ENCODE peak calls at places on chromosomes 11 and 22, in nine cellular contexts. V, P, L, G, W, X, A, Z and K are unnamed samples.

GRCh38 chr11:8796926-8797325 is 114.1 kb upstream of the AKIP1 start:
- DNase-seq in V (no peak), P (no peak), L (no peak), G (no peak), W (no peak), X (no peak), A (no peak), Z (no peak), K (no peak)

GRCh38 chr11:79413258-79413657 is 27.6 kb downstream of the TENM4 start:
- DNase-seq in V (no peak), P (peak; percentile 67), L (peak; percentile 81), G (peak; percentile 60), W (peak; percentile 44), X (peak; percentile 95), A (no peak), Z (no peak), K (no peak)

GRCh38 chr22:27420817-27421361 is 380.7 kb downstream of the MN1 start:
- DNase-seq in V (no peak), P (no peak), L (peak; percentile 92), G (no peak), W (no peak), X (peak; percentile 90), A (no peak), Z (peak; percentile 73), K (no peak)

GRCh38 chr22:22870577-22871398 is 16.8 kb upstream of the IGLL5 start:
- DNase-seq in V (no peak), P (peak; percentile 72), L (no peak), G (no peak), W (no peak), X (peak; percentile 23), A (peak; percentile 10), Z (peak; percentile 5), K (no peak)

GRCh38 chr22:19178065-19178658 is 374 bp downstream of the SLC25A1 start:
- DNase-seq in V (no peak), P (peak; percentile 67), L (no peak), G (peak; percentile 77), W (peak; percentile 67), X (peak; percentile 26), A (no peak), Z (peak; percentile 25), K (peak; percentile 59)

GRCh38 chr11:43802509-43802908 is 78.1 kb upstream of the ALKBH3 start:
- DNase-seq in V (no peak), P (peak; percentile 11), L (no peak), G (peak; percentile 44), W (no peak), X (peak; percentile 56), A (no peak), Z (peak; percentile 20), K (no peak)

GRCh38 chr11:104159356-104159755 is 4.6 kb downstream of the PDGFD start:
- DNase-seq in V (no peak), P (no peak), L (no peak), G (no peak), W (no peak), X (peak; percentile 58), A (no peak), Z (peak; percentile 14), K (no peak)

GRCh38 chr11:108588287-108588686 is 5.3 kb downstream of the EXPH5 start:
- DNase-seq in V (no peak), P (no peak), L (no peak), G (no peak), W (no peak), X (no peak), A (no peak), Z (peak; percentile 31), K (no peak)

GRCh38 chr11:116879789-116880402 is 42.5 kb upstream of the APOA1 start:
- DNase-seq in V (no peak), P (peak; percentile 65), L (peak; percentile 65), G (peak; percentile 72), W (no peak), X (peak; percentile 92), A (peak; percentile 61), Z (peak; percentile 86), K (peak; percentile 35)

GRCh38 chr11:103529217-103529684 is 420.0 kb downstream of the DYNC2H1 start:
- DNase-seq in V (no peak), P (no peak), L (peak; percentile 95), G (no peak), W (no peak), X (peak; percentile 58), A (no peak), Z (peak; percentile 96), K (no peak)

GRCh38 chr22:38098410-38099249 is 11.9 kb downstream of the BAIAP2L2 start:
- DNase-seq in V (no peak), P (no peak), L (peak; percentile 50), G (no peak), W (no peak), X (no peak), A (no peak), Z (no peak), K (no peak)

GRCh38 chr11:45607995-45608394 is 57.4 kb downstream of the CHST1 start:
- DNase-seq in V (no peak), P (no peak), L (no peak), G (no peak), W (no peak), X (no peak), A (no peak), Z (no peak), K (no peak)

GRCh38 chr11:110908401-110909106 is 196.3 kb upstream of the ARHGAP20 start:
- DNase-seq in V (no peak), P (no peak), L (peak; percentile 11), G (no peak), W (no peak), X (peak; percentile 95), A (no peak), Z (peak; percentile 60), K (no peak)

GRCh38 chr11:67581469-67581868 is 2.1 kb upstream of the GSTP1 start:
- DNase-seq in V (no peak), P (no peak), L (no peak), G (no peak), W (peak; percentile 35), X (no peak), A (no peak), Z (no peak), K (no peak)

GRCh38 chr22:50056214-50056972 is 1.7 kb downstream of the TTLL8 start:
- DNase-seq in V (no peak), P (peak; percentile 36), L (no peak), G (no peak), W (no peak), X (no peak), A (no peak), Z (no peak), K (no peak)

GRCh38 chr11:11038339-11039248 is 180.7 kb upstream of the ZBED5 start:
- DNase-seq in V (no peak), P (no peak), L (no peak), G (no peak), W (no peak), X (no peak), A (no peak), Z (no peak), K (no peak)

GRCh38 chr11:70080763-70081162 is 2.6 kb downstream of the ANO1 start:
- DNase-seq in V (no peak), P (no peak), L (no peak), G (no peak), W (no peak), X (no peak), A (no peak), Z (peak; percentile 96), K (no peak)

GRCh38 chr11:111688028-111688427 is 78.2 kb downstream of the PPP2R1B start:
- DNase-seq in V (no peak), P (no peak), L (no peak), G (no peak), W (no peak), X (no peak), A (no peak), Z (no peak), K (no peak)

GRCh38 chr11:70745936-70746335 is 347.6 kb downstream of the CTTN start:
- DNase-seq in V (no peak), P (no peak), L (no peak), G (no peak), W (no peak), X (no peak), A (no peak), Z (no peak), K (no peak)

GRCh38 chr22:30602049-30602448 is 4.9 kb upstream of the TCN2 start:
- DNase-seq in V (no peak), P (no peak), L (peak; percentile 28), G (peak; percentile 33), W (no peak), X (peak; percentile 74), A (no peak), Z (peak; percentile 45), K (no peak)

GRCh38 chr22:40289991-40290459 is 56.3 kb upstream of the ADSL start:
- DNase-seq in V (peak; percentile 40), P (no peak), L (no peak), G (no peak), W (no peak), X (peak; percentile 17), A (no peak), Z (no peak), K (no peak)

GRCh38 chr22:31142285-31142684 is 2.0 kb upstream of the PLA2G3 start:
- DNase-seq in V (no peak), P (no peak), L (no peak), G (no peak), W (no peak), X (no peak), A (no peak), Z (no peak), K (no peak)

GRCh38 chr11:46693597-46694012 is 6.8 kb downstream of the ARHGAP1 start:
- DNase-seq in V (no peak), P (no peak), L (peak; percentile 56), G (no peak), W (no peak), X (peak; percentile 74), A (no peak), Z (no peak), K (no peak)

GRCh38 chr22:20957691-20958440 is 9.2 kb upstream of the AIFM3 start:
- DNase-seq in V (no peak), P (peak; percentile 59), L (peak; percentile 48), G (peak; percentile 52), W (peak; percentile 58), X (no peak), A (no peak), Z (peak; percentile 51), K (no peak)